ENCODE peak calls at places on chromosomes 11 and 22, in ten cellular contexts. R is brain microvascular endothelial cell; F is activated CD4-positive, alpha-beta T cell treated with anti-CD3 and anti-CD28 coated beads for 4 hours; K is Ammon's horn; D is cerebellar cortex; I is GM12891; W is endothelial cell; V is NCI-H1930; T is heart right ventricle; Y is SJSA1. C is an unnamed sample.

GRCh38 chr11:101129203-101129943 is at the start of gene PGR:
- DNase-seq in R (no peak), F (no peak), K (peak), D (no peak), I (no peak), W (peak), V (no peak), T (peak), Y (no peak), C (no peak)

GRCh38 chr11:67275606-67276409 is 9.5 kb downstream of the GRK2 start:
- DNase-seq in R (no peak), F (no peak), K (no peak), D (no peak), I (no peak), W (no peak), V (no peak), T (peak), Y (no peak), C (no peak)

GRCh38 chr11:100581318-100581717 is 105.8 kb upstream of the ARHGAP42 start:
- DNase-seq in R (no peak), F (no peak), K (peak), D (no peak), I (no peak), W (no peak), V (no peak), T (no peak), Y (no peak), C (no peak)

GRCh38 chr11:27248430-27249207 is 114.4 kb downstream of the CCDC34 start:
- DNase-seq in R (no peak), F (no peak), K (peak), D (peak), I (no peak), W (no peak), V (no peak), T (no peak), Y (no peak), C (no peak)

GRCh38 chr11:100625041-100625440 is 62.0 kb upstream of the ARHGAP42 start:
- DNase-seq in R (peak), F (no peak), K (no peak), D (no peak), I (no peak), W (no peak), V (no peak), T (no peak), Y (no peak), C (no peak)

GRCh38 chr11:95108159-95108611 is 18.5 kb downstream of the ENDOD1 start:
- DNase-seq in R (peak), F (no peak), K (no peak), D (peak), I (no peak), W (peak), V (no peak), T (peak), Y (no peak), C (no peak)

GRCh38 chr11:105937331-105937730 is 84.7 kb downstream of the MSANTD4 start:
- DNase-seq in R (peak), F (no peak), K (no peak), D (no peak), I (no peak), W (no peak), V (no peak), T (no peak), Y (no peak), C (peak)

GRCh38 chr11:77473001-77473800 is 693 bp downstream of the PAK1 start:
- DNase-seq in R (no peak), F (peak), K (peak), D (peak), I (peak), W (peak), V (peak), T (peak), Y (no peak), C (no peak)

GRCh38 chr11:46674463-46675287 is 25.7 kb downstream of the ARHGAP1 start:
- DNase-seq in R (no peak), F (no peak), K (no peak), D (no peak), I (no peak), W (peak), V (no peak), T (peak), Y (no peak), C (no peak)

GRCh38 chr22:47154621-47155081 is 392.2 kb downstream of the TBC1D22A start:
- DNase-seq in R (no peak), F (no peak), K (peak), D (peak), I (no peak), W (no peak), V (no peak), T (peak), Y (no peak), C (no peak)

GRCh38 chr11:2206291-2206690 is 34.7 kb upstream of the TH start:
- DNase-seq in R (no peak), F (no peak), K (no peak), D (no peak), I (no peak), W (peak), V (no peak), T (no peak), Y (peak), C (no peak)

GRCh38 chr11:4936745-4937144 is 10.7 kb downstream of the OR51A4 start:
- DNase-seq in R (no peak), F (no peak), K (no peak), D (no peak), I (no peak), W (no peak), V (no peak), T (no peak), Y (no peak), C (no peak)

GRCh38 chr11:74694136-74694535 is 37.1 kb downstream of the CHRDL2 start:
- DNase-seq in R (no peak), F (no peak), K (no peak), D (no peak), I (no peak), W (no peak), V (no peak), T (no peak), Y (no peak), C (no peak)

GRCh38 chr11:21969841-21970240 is 223.0 kb upstream of the ANO5 start:
- DNase-seq in R (no peak), F (no peak), K (no peak), D (no peak), I (no peak), W (no peak), V (no peak), T (no peak), Y (no peak), C (no peak)

GRCh38 chr22:40289991-40290459 is 56.3 kb upstream of the ADSL start:
- DNase-seq in R (peak), F (peak), K (no peak), D (no peak), I (no peak), W (no peak), V (no peak), T (no peak), Y (no peak), C (no peak)

GRCh38 chr22:41481131-41481830 is 12.4 kb downstream of the ACO2 start:
- DNase-seq in R (peak), F (no peak), K (peak), D (peak), I (no peak), W (no peak), V (no peak), T (peak), Y (no peak), C (no peak)

GRCh38 chr11:86246293-86246675 is 1.7 kb downstream of the EED start:
- DNase-seq in R (no peak), F (no peak), K (no peak), D (no peak), I (no peak), W (no peak), V (no peak), T (no peak), Y (no peak), C (no peak)

GRCh38 chr11:134248910-134249480 is 4.2 kb downstream of the THYN1 start:
- DNase-seq in R (no peak), F (no peak), K (no peak), D (no peak), I (no peak), W (no peak), V (no peak), T (no peak), Y (no peak), C (no peak)

GRCh38 chr11:13972033-13972910 is 9.7 kb downstream of the SPON1 start:
- DNase-seq in R (no peak), F (no peak), K (no peak), D (no peak), I (no peak), W (no peak), V (no peak), T (no peak), Y (no peak), C (no peak)

GRCh38 chr22:36760716-36761115 is 15.2 kb downstream of the IFT27 start:
- DNase-seq in R (no peak), F (no peak), K (no peak), D (no peak), I (no peak), W (no peak), V (no peak), T (no peak), Y (no peak), C (no peak)

GRCh38 chr22:44740307-44740706 is 12.1 kb upstream of the ARHGAP8 start:
- DNase-seq in R (no peak), F (no peak), K (no peak), D (no peak), I (no peak), W (no peak), V (no peak), T (no peak), Y (no peak), C (no peak)